ENCODE peak calls at places on chromosomes 1 and 21, in ten cellular contexts. Y is suprapubic skin; B is HTR-8/SVneo; R is T-helper 9 cell; P is heart right ventricle; G is ELF-1; U is fibroblast of mammary gland; M is LoVo; I is neural crest cell; O is CD4-positive, CD25-positive, alpha-beta regulatory T cell. C is an unnamed sample.

GRCh38 chr1:218439541-218440295 is 94.6 kb downstream of the TGFB2 start:
- DNase-seq in Y (no peak), B (no peak), R (no peak), P (peak), G (peak), U (no peak), M (no peak), I (no peak), O (no peak), C (no peak)

GRCh38 chr1:160168609-160169369 is 17.4 kb downstream of the ATP1A4 start:
- DNase-seq in Y (no peak), B (no peak), R (no peak), P (no peak), G (peak), U (peak), M (no peak), I (no peak), O (no peak), C (peak)

GRCh38 chr1:9345922-9346321 is 53.2 kb downstream of the SPSB1 start:
- DNase-seq in Y (no peak), B (no peak), R (no peak), P (no peak), G (no peak), U (no peak), M (no peak), I (no peak), O (no peak), C (no peak)

GRCh38 chr1:222644649-222645005 is 26.7 kb downstream of the MIA3 start:
- DNase-seq in Y (no peak), B (no peak), R (peak), P (no peak), G (no peak), U (peak), M (no peak), I (no peak), O (no peak), C (no peak)

GRCh38 chr1:217977943-217978342 is 307.1 kb upstream of the RRP15 start:
- DNase-seq in Y (no peak), B (no peak), R (no peak), P (no peak), G (no peak), U (no peak), M (no peak), I (no peak), O (no peak), C (no peak)

GRCh38 chr1:23483327-23484252 is at the start of gene ASAP3:
- DNase-seq in Y (peak), B (peak), R (peak), P (peak), G (peak), U (peak), M (no peak), I (peak), O (no peak), C (peak)

GRCh38 chr1:11648732-11649158 is 5.5 kb downstream of the FBXO2 start:
- DNase-seq in Y (no peak), B (no peak), R (peak), P (no peak), G (peak), U (no peak), M (no peak), I (no peak), O (peak), C (peak)

GRCh38 chr21:21341041-21341440 is 342.8 kb downstream of the NCAM2 start:
- DNase-seq in Y (no peak), B (no peak), R (no peak), P (no peak), G (no peak), U (no peak), M (no peak), I (no peak), O (no peak), C (no peak)

GRCh38 chr1:54356680-54357147 is 49.5 kb downstream of the SSBP3 start:
- DNase-seq in Y (no peak), B (no peak), R (no peak), P (no peak), G (no peak), U (no peak), M (no peak), I (no peak), O (no peak), C (no peak)

C was measured in ecto neural progenitor cell.